ENCODE peak calls at places on chromosomes 5 and 9, in nine cellular contexts. One of them, this sample, is unnamed.
A peak's percentile ranks its signal among the peaks of the same experiment; 100 is the strongest.

GRCh38 chr5:219492-219891 is 1.4 kb downstream of the SDHA start:
- DNase-seq in adrenal gland: no peak
- DNase-seq in neural progenitor cell: peak; percentile 57
- DNase-seq in CD8-positive, alpha-beta T cell: peak; percentile 34
- DNase-seq in fibroblast of the aortic adventitia: peak; percentile 54
- DNase-seq in mammary epithelial cell: peak; percentile 15
- DNase-seq in PC-3: peak; percentile 45
- DNase-seq in HFF-Myc: no peak
- DNase-seq in fibroblast of lung: peak; percentile 49
- DNase-seq in this sample: no peak

GRCh38 chr5:77972545-77973252 is 196.6 kb upstream of the TBCA start:
- DNase-seq in mammary epithelial cell: no peak
- DNase-seq in fibroblast of lung: no peak
- DNase-seq in fibroblast of the aortic adventitia: no peak
- DNase-seq in CD8-positive, alpha-beta T cell: no peak
- DNase-seq in neural progenitor cell: peak; percentile 75
- DNase-seq in PC-3: no peak
- DNase-seq in HFF-Myc: no peak
- DNase-seq in adrenal gland: no peak
- DNase-seq in this sample: no peak

GRCh38 chr5:153372433-153373167 is 117.9 kb upstream of the GRIA1 start:
- DNase-seq in adrenal gland: no peak
- DNase-seq in mammary epithelial cell: peak; percentile 4
- DNase-seq in PC-3: no peak
- DNase-seq in fibroblast of lung: no peak
- DNase-seq in CD8-positive, alpha-beta T cell: no peak
- DNase-seq in neural progenitor cell: no peak
- DNase-seq in fibroblast of the aortic adventitia: no peak
- DNase-seq in HFF-Myc: no peak
- DNase-seq in this sample: no peak

GRCh38 chr5:112420111-112420864 is 1.2 kb upstream of the EPB41L4A start:
- DNase-seq in neural progenitor cell: peak; percentile 93
- DNase-seq in adrenal gland: peak; percentile 91
- DNase-seq in fibroblast of lung: peak; percentile 54
- DNase-seq in HFF-Myc: peak; percentile 10
- DNase-seq in mammary epithelial cell: peak; percentile 60
- DNase-seq in PC-3: peak; percentile 59
- DNase-seq in fibroblast of the aortic adventitia: peak; percentile 34
- DNase-seq in CD8-positive, alpha-beta T cell: no peak
- DNase-seq in this sample: no peak

GRCh38 chr9:34547960-34548603 is 25.3 kb upstream of the ENHO start:
- DNase-seq in HFF-Myc: no peak
- DNase-seq in mammary epithelial cell: peak; percentile 29
- DNase-seq in fibroblast of lung: peak; percentile 55
- DNase-seq in neural progenitor cell: peak; percentile 88
- DNase-seq in adrenal gland: peak; percentile 88
- DNase-seq in PC-3: no peak
- DNase-seq in CD8-positive, alpha-beta T cell: no peak
- DNase-seq in fibroblast of the aortic adventitia: peak; percentile 61
- DNase-seq in this sample: no peak

GRCh38 chr9:31394040-31394473 is 990.4 kb upstream of the ACO1 start:
- DNase-seq in mammary epithelial cell: peak; percentile 61
- DNase-seq in CD8-positive, alpha-beta T cell: no peak
- DNase-seq in PC-3: no peak
- DNase-seq in adrenal gland: no peak
- DNase-seq in neural progenitor cell: no peak
- DNase-seq in fibroblast of the aortic adventitia: no peak
- DNase-seq in fibroblast of lung: peak; percentile 63
- DNase-seq in HFF-Myc: no peak
- DNase-seq in this sample: peak; percentile 41

GRCh38 chr5:39130716-39131115 is 56.5 kb upstream of the RICTOR start:
- DNase-seq in adrenal gland: no peak
- DNase-seq in HFF-Myc: no peak
- DNase-seq in CD8-positive, alpha-beta T cell: no peak
- DNase-seq in fibroblast of the aortic adventitia: no peak
- DNase-seq in PC-3: peak; percentile 34
- DNase-seq in mammary epithelial cell: no peak
- DNase-seq in neural progenitor cell: no peak
- DNase-seq in fibroblast of lung: no peak
- DNase-seq in this sample: no peak

GRCh38 chr5:142984016-142984415 is 213.8 kb downstream of the ARHGAP26 start:
- DNase-seq in PC-3: no peak
- DNase-seq in neural progenitor cell: peak; percentile 21
- DNase-seq in fibroblast of lung: no peak
- DNase-seq in fibroblast of the aortic adventitia: peak; percentile 15
- DNase-seq in HFF-Myc: no peak
- DNase-seq in adrenal gland: no peak
- DNase-seq in mammary epithelial cell: peak; percentile 23
- DNase-seq in CD8-positive, alpha-beta T cell: no peak
- DNase-seq in this sample: no peak

GRCh38 chr5:148831590-148832565 is 5.5 kb downstream of the ADRB2 start:
- DNase-seq in CD8-positive, alpha-beta T cell: no peak
- DNase-seq in mammary epithelial cell: no peak
- DNase-seq in neural progenitor cell: no peak
- DNase-seq in adrenal gland: no peak
- DNase-seq in HFF-Myc: no peak
- DNase-seq in PC-3: peak; percentile 60
- DNase-seq in fibroblast of lung: no peak
- DNase-seq in fibroblast of the aortic adventitia: no peak
- DNase-seq in this sample: no peak

GRCh38 chr5:151253604-151253948 is 591 bp downstream of the GM2A start:
- DNase-seq in adrenal gland: no peak
- DNase-seq in mammary epithelial cell: no peak
- DNase-seq in fibroblast of the aortic adventitia: no peak
- DNase-seq in CD8-positive, alpha-beta T cell: no peak
- DNase-seq in fibroblast of lung: no peak
- DNase-seq in neural progenitor cell: no peak
- DNase-seq in HFF-Myc: no peak
- DNase-seq in PC-3: peak; percentile 4
- DNase-seq in this sample: no peak

GRCh38 chr5:133433133-133433532 is 179.2 kb downstream of the FSTL4 start:
- DNase-seq in neural progenitor cell: no peak
- DNase-seq in PC-3: no peak
- DNase-seq in fibroblast of lung: no peak
- DNase-seq in CD8-positive, alpha-beta T cell: no peak
- DNase-seq in HFF-Myc: no peak
- DNase-seq in adrenal gland: no peak
- DNase-seq in mammary epithelial cell: no peak
- DNase-seq in fibroblast of the aortic adventitia: no peak
- DNase-seq in this sample: no peak

GRCh38 chr9:19894975-19895374 is 106.1 kb upstream of the SLC24A2 start:
- DNase-seq in neural progenitor cell: no peak
- DNase-seq in adrenal gland: no peak
- DNase-seq in CD8-positive, alpha-beta T cell: no peak
- DNase-seq in PC-3: no peak
- DNase-seq in fibroblast of lung: peak; percentile 76
- DNase-seq in fibroblast of the aortic adventitia: no peak
- DNase-seq in HFF-Myc: no peak
- DNase-seq in mammary epithelial cell: no peak
- DNase-seq in this sample: no peak

GRCh38 chr5:35319231-35320002 is 89.1 kb upstream of the PRLR start:
- DNase-seq in adrenal gland: peak; percentile 87
- DNase-seq in HFF-Myc: peak; percentile 31
- DNase-seq in CD8-positive, alpha-beta T cell: no peak
- DNase-seq in fibroblast of the aortic adventitia: no peak
- DNase-seq in PC-3: peak; percentile 74
- DNase-seq in neural progenitor cell: no peak
- DNase-seq in fibroblast of lung: no peak
- DNase-seq in mammary epithelial cell: peak; percentile 47
- DNase-seq in this sample: no peak

GRCh38 chr9:75090579-75090978 is 2.3 kb downstream of the OSTF1 start:
- DNase-seq in CD8-positive, alpha-beta T cell: no peak
- DNase-seq in PC-3: no peak
- DNase-seq in HFF-Myc: no peak
- DNase-seq in neural progenitor cell: no peak
- DNase-seq in fibroblast of lung: no peak
- DNase-seq in mammary epithelial cell: no peak
- DNase-seq in fibroblast of the aortic adventitia: no peak
- DNase-seq in adrenal gland: no peak
- DNase-seq in this sample: no peak

GRCh38 chr9:112754578-112754977 is 4.0 kb downstream of the SNX30 start:
- DNase-seq in fibroblast of the aortic adventitia: peak; percentile 86
- DNase-seq in HFF-Myc: peak; percentile 45
- DNase-seq in mammary epithelial cell: peak; percentile 81
- DNase-seq in adrenal gland: no peak
- DNase-seq in CD8-positive, alpha-beta T cell: peak; percentile 45
- DNase-seq in PC-3: peak; percentile 85
- DNase-seq in fibroblast of lung: peak; percentile 42
- DNase-seq in neural progenitor cell: no peak
- DNase-seq in this sample: no peak

GRCh38 chr9:5438301-5439162 is 807 bp upstream of the PLGRKT start:
- DNase-seq in adrenal gland: no peak
- DNase-seq in PC-3: no peak
- DNase-seq in mammary epithelial cell: peak; percentile 63
- DNase-seq in HFF-Myc: no peak
- DNase-seq in fibroblast of the aortic adventitia: peak; percentile 53
- DNase-seq in CD8-positive, alpha-beta T cell: peak; percentile 49
- DNase-seq in fibroblast of lung: peak; percentile 39
- DNase-seq in neural progenitor cell: no peak
- DNase-seq in this sample: peak; percentile 74

GRCh38 chr5:2756211-2756746 is 4.8 kb upstream of the IRX2 start:
- DNase-seq in adrenal gland: no peak
- DNase-seq in mammary epithelial cell: peak; percentile 30
- DNase-seq in HFF-Myc: no peak
- DNase-seq in CD8-positive, alpha-beta T cell: no peak
- DNase-seq in neural progenitor cell: peak; percentile 82
- DNase-seq in fibroblast of the aortic adventitia: peak; percentile 51
- DNase-seq in PC-3: peak; percentile 70
- DNase-seq in fibroblast of lung: peak; percentile 62
- DNase-seq in this sample: no peak

GRCh38 chr9:70510157-70510770 is 95.8 kb upstream of the KLF9 start:
- DNase-seq in HFF-Myc: no peak
- DNase-seq in PC-3: no peak
- DNase-seq in fibroblast of lung: no peak
- DNase-seq in neural progenitor cell: peak; percentile 32
- DNase-seq in mammary epithelial cell: no peak
- DNase-seq in adrenal gland: peak; percentile 65
- DNase-seq in CD8-positive, alpha-beta T cell: peak; percentile 24
- DNase-seq in fibroblast of the aortic adventitia: no peak
- DNase-seq in this sample: no peak
- TF ChIP-seq CTCF in HFF-Myc: peak; percentile 73
- TF ChIP-seq CTCF in PC-3: peak; percentile 63
- TF ChIP-seq CTCF in fibroblast of lung: peak; percentile 47
- TF ChIP-seq CTCF in neural progenitor cell: peak; percentile 52
- TF ChIP-seq CTCF in mammary epithelial cell: peak; percentile 67
- TF ChIP-seq CTCF in adrenal gland: peak; percentile 12
- TF ChIP-seq CTCF in CD8-positive, alpha-beta T cell: no peak
- TF ChIP-seq CTCF in fibroblast of the aortic adventitia: peak; percentile 48
- TF ChIP-seq CTCF in this sample: peak; percentile 78

DNA sequence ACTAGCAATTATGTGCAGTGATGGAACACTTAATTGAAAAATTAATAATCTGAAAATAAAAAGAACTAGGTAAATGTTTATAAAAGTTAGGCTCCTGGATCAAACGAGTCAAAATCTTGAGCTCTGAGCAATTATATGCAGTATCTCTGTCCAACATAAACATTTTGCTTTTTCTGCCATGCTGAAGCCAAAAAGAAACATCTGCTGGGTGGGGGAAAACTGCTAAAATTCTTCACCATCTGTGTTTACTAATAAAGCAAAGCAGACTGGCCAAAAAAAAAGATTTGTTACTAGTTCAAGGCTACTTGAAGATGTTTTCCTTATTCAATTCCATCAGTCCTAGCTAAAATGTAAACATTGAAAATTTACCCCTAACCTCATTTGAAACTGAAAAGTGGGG is 29.7 kb downstream of the GTF3C4 start:
- DNase-seq in HFF-Myc: peak; percentile 9
- DNase-seq in fibroblast of the aortic adventitia: peak; percentile 13
- DNase-seq in PC-3: no peak
- DNase-seq in adrenal gland: no peak
- DNase-seq in fibroblast of lung: peak; percentile 63
- DNase-seq in mammary epithelial cell: no peak
- DNase-seq in neural progenitor cell: no peak
- DNase-seq in CD8-positive, alpha-beta T cell: no peak
- DNase-seq in this sample: no peak
- TF ChIP-seq CTCF in HFF-Myc: no peak
- TF ChIP-seq CTCF in fibroblast of the aortic adventitia: no peak
- TF ChIP-seq CTCF in PC-3: no peak
- TF ChIP-seq CTCF in adrenal gland: no peak
- TF ChIP-seq CTCF in fibroblast of lung: no peak
- TF ChIP-seq CTCF in mammary epithelial cell: no peak
- TF ChIP-seq CTCF in neural progenitor cell: no peak
- TF ChIP-seq CTCF in CD8-positive, alpha-beta T cell: no peak
- TF ChIP-seq CTCF in this sample: no peak

GRCh38 chr5:140575309-140575708 is 10.7 kb downstream of the SLC35A4 start:
- DNase-seq in fibroblast of lung: peak; percentile 52
- DNase-seq in HFF-Myc: no peak
- DNase-seq in neural progenitor cell: no peak
- DNase-seq in adrenal gland: peak; percentile 87
- DNase-seq in PC-3: peak; percentile 54
- DNase-seq in fibroblast of the aortic adventitia: peak; percentile 70
- DNase-seq in CD8-positive, alpha-beta T cell: no peak
- DNase-seq in mammary epithelial cell: peak; percentile 45
- DNase-seq in this sample: no peak
- TF ChIP-seq CTCF in fibroblast of lung: peak; percentile 45
- TF ChIP-seq CTCF in HFF-Myc: peak; percentile 40
- TF ChIP-seq CTCF in neural progenitor cell: peak; percentile 17
- TF ChIP-seq CTCF in adrenal gland: peak; percentile 65
- TF ChIP-seq CTCF in PC-3: peak; percentile 63
- TF ChIP-seq CTCF in fibroblast of the aortic adventitia: peak; percentile 62
- TF ChIP-seq CTCF in CD8-positive, alpha-beta T cell: no peak
- TF ChIP-seq CTCF in mammary epithelial cell: peak; percentile 45
- TF ChIP-seq CTCF in this sample: peak; percentile 70

DNA sequence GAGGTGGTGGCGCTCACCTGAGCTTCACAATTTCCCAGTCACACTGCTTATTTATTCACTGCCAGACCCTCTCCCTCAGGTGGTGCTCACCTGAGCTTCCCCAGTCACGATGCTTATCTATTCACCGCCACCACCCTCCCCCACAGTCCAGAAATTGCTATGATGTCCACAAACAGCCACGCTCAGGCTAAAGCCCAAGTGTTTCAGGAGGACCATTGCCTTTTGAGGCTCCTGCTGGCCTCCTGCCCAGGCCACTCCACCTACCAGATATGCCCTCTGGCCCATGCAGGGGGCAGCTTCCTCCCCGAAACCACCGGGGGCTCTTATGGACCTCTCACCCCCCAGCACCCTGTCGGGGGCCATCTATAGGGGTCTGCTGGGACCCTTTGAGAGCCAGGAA is 4.6 kb downstream of the PDLIM7 start:
- DNase-seq in PC-3: no peak
- DNase-seq in fibroblast of lung: no peak
- DNase-seq in CD8-positive, alpha-beta T cell: no peak
- DNase-seq in HFF-Myc: no peak
- DNase-seq in adrenal gland: no peak
- DNase-seq in neural progenitor cell: no peak
- DNase-seq in fibroblast of the aortic adventitia: no peak
- DNase-seq in mammary epithelial cell: no peak
- DNase-seq in this sample: no peak
- TF ChIP-seq CTCF in PC-3: no peak
- TF ChIP-seq CTCF in fibroblast of lung: no peak
- TF ChIP-seq CTCF in CD8-positive, alpha-beta T cell: no peak
- TF ChIP-seq CTCF in HFF-Myc: no peak
- TF ChIP-seq CTCF in adrenal gland: no peak
- TF ChIP-seq CTCF in neural progenitor cell: no peak
- TF ChIP-seq CTCF in fibroblast of the aortic adventitia: no peak
- TF ChIP-seq CTCF in mammary epithelial cell: no peak
- TF ChIP-seq CTCF in this sample: no peak

GRCh38 chr5:75584641-75585040 is 26.6 kb upstream of the ANKDD1B start:
- DNase-seq in fibroblast of the aortic adventitia: no peak
- DNase-seq in neural progenitor cell: no peak
- DNase-seq in mammary epithelial cell: no peak
- DNase-seq in PC-3: peak; percentile 52
- DNase-seq in fibroblast of lung: no peak
- DNase-seq in CD8-positive, alpha-beta T cell: no peak
- DNase-seq in HFF-Myc: no peak
- DNase-seq in adrenal gland: no peak
- DNase-seq in this sample: no peak
- TF ChIP-seq CTCF in fibroblast of the aortic adventitia: no peak
- TF ChIP-seq CTCF in neural progenitor cell: peak; percentile 31
- TF ChIP-seq CTCF in mammary epithelial cell: peak; percentile 9
- TF ChIP-seq CTCF in PC-3: peak; percentile 62
- TF ChIP-seq CTCF in fibroblast of lung: no peak
- TF ChIP-seq CTCF in CD8-positive, alpha-beta T cell: no peak
- TF ChIP-seq CTCF in HFF-Myc: no peak
- TF ChIP-seq CTCF in adrenal gland: no peak
- TF ChIP-seq CTCF in this sample: peak; percentile 43

This sample was measured in epithelial cell of proximal tubule.